ENCODE peak calls at places on chromosomes 3 and 15, in six cellular contexts. One of them, this sample, is unnamed. For H3K36me3, the result is how much of the 10 kb centered on the place peaks cover.

GRCh38 chr3:129061077-129061887 is 703 bp downstream of the GP9 start:
- DNase-seq in endothelial cell of umbilical vein: no peak
- DNase-seq in GM23248: no peak
- DNase-seq in neural progenitor cell: no peak
- DNase-seq in mesendoderm: no peak
- DNase-seq in mesenchymal stem cell: no peak
- DNase-seq in this sample: no peak

GRCh38 chr15:75694241-75695182 is 18.1 kb downstream of the CSPG4 start:
- DNase-seq in neural progenitor cell: peak
- DNase-seq in GM23248: peak
- DNase-seq in endothelial cell of umbilical vein: peak
- DNase-seq in mesendoderm: peak
- DNase-seq in mesenchymal stem cell: peak
- DNase-seq in this sample: peak

GRCh38 chr15:88906130-88906529 is 7.0 kb downstream of the MFGE8 start:
- DNase-seq in GM23248: no peak
- DNase-seq in neural progenitor cell: no peak
- DNase-seq in mesendoderm: no peak
- DNase-seq in endothelial cell of umbilical vein: no peak
- DNase-seq in mesenchymal stem cell: no peak
- DNase-seq in this sample: no peak

GRCh38 chr15:65408370-65409283 is 14.1 kb downstream of the IGDCC4 start:
- DNase-seq in endothelial cell of umbilical vein: peak
- DNase-seq in mesendoderm: no peak
- DNase-seq in GM23248: no peak
- DNase-seq in neural progenitor cell: no peak
- DNase-seq in mesenchymal stem cell: peak
- DNase-seq in this sample: no peak

GRCh38 chr3:110341047-110341446 is 730.6 kb upstream of the NECTIN3 start:
- DNase-seq in mesendoderm: no peak
- DNase-seq in GM23248: peak
- DNase-seq in neural progenitor cell: no peak
- DNase-seq in mesenchymal stem cell: peak
- DNase-seq in endothelial cell of umbilical vein: no peak
- DNase-seq in this sample: peak

GRCh38 chr3:59273976-59274375 is 224.2 kb upstream of the CFAP20DC start:
- DNase-seq in GM23248: peak
- DNase-seq in mesenchymal stem cell: no peak
- DNase-seq in mesendoderm: no peak
- DNase-seq in endothelial cell of umbilical vein: no peak
- DNase-seq in neural progenitor cell: no peak
- DNase-seq in this sample: no peak

GRCh38 chr15:67201136-67201535 is 53.3 kb downstream of the AAGAB start:
- DNase-seq in endothelial cell of umbilical vein: no peak
- DNase-seq in neural progenitor cell: peak
- DNase-seq in mesendoderm: no peak
- DNase-seq in GM23248: no peak
- DNase-seq in mesenchymal stem cell: peak
- DNase-seq in this sample: no peak

GRCh38 chr3:170780471-170780870 is 89.5 kb downstream of the RPL22L1 start:
- DNase-seq in neural progenitor cell: no peak
- DNase-seq in mesenchymal stem cell: no peak
- DNase-seq in endothelial cell of umbilical vein: no peak
- DNase-seq in mesendoderm: no peak
- DNase-seq in GM23248: no peak
- DNase-seq in this sample: no peak

GRCh38 chr3:8741581-8742355 is 8.2 kb downstream of the CAV3 start:
- DNase-seq in mesenchymal stem cell: peak
- DNase-seq in endothelial cell of umbilical vein: peak
- DNase-seq in GM23248: peak
- DNase-seq in neural progenitor cell: peak
- DNase-seq in mesendoderm: peak
- DNase-seq in this sample: peak

GRCh38 chr3:72820405-72820804 is 27.8 kb downstream of the SHQ1 start:
- DNase-seq in GM23248: peak
- DNase-seq in neural progenitor cell: no peak
- DNase-seq in mesendoderm: no peak
- DNase-seq in endothelial cell of umbilical vein: peak
- DNase-seq in mesenchymal stem cell: peak
- DNase-seq in this sample: peak

GRCh38 chr3:39063143-39063542 is 11.3 kb downstream of the WDR48 start:
- DNase-seq in mesendoderm: no peak
- DNase-seq in neural progenitor cell: no peak
- DNase-seq in GM23248: no peak
- DNase-seq in mesenchymal stem cell: no peak
- DNase-seq in endothelial cell of umbilical vein: no peak
- DNase-seq in this sample: no peak

GRCh38 chr15:78360426-78360825 is 20.3 kb downstream of the CRABP1 start:
- DNase-seq in GM23248: no peak
- DNase-seq in neural progenitor cell: peak
- DNase-seq in endothelial cell of umbilical vein: no peak
- DNase-seq in mesenchymal stem cell: no peak
- DNase-seq in mesendoderm: peak
- DNase-seq in this sample: no peak

GRCh38 chr3:47004369-47005211 is 25.1 kb downstream of the NBEAL2 start:
- DNase-seq in mesenchymal stem cell: no peak
- DNase-seq in endothelial cell of umbilical vein: no peak
- DNase-seq in GM23248: no peak
- DNase-seq in neural progenitor cell: no peak
- DNase-seq in mesendoderm: no peak
- DNase-seq in this sample: no peak

GRCh38 chr15:57909388-57909787 is 156.1 kb downstream of the ALDH1A2 start:
- DNase-seq in neural progenitor cell: no peak
- DNase-seq in GM23248: no peak
- DNase-seq in mesendoderm: no peak
- DNase-seq in endothelial cell of umbilical vein: peak
- DNase-seq in mesenchymal stem cell: no peak
- DNase-seq in this sample: no peak

GRCh38 chr3:141105828-141106628 is 54.9 kb downstream of the SPSB4 start:
- DNase-seq in mesenchymal stem cell: peak
- DNase-seq in endothelial cell of umbilical vein: peak
- DNase-seq in GM23248: peak
- DNase-seq in neural progenitor cell: peak
- DNase-seq in mesendoderm: peak
- DNase-seq in this sample: peak

GRCh38 chr3:156735471-156735870 is 61.1 kb downstream of the TIPARP start:
- DNase-seq in GM23248: no peak
- DNase-seq in endothelial cell of umbilical vein: no peak
- DNase-seq in mesendoderm: no peak
- DNase-seq in neural progenitor cell: no peak
- DNase-seq in mesenchymal stem cell: no peak
- DNase-seq in this sample: no peak

GRCh38 chr3:105606052-105606451 is 239.3 kb downstream of the ALCAM start:
- DNase-seq in mesendoderm: no peak
- DNase-seq in endothelial cell of umbilical vein: no peak
- DNase-seq in neural progenitor cell: no peak
- DNase-seq in mesenchymal stem cell: peak
- DNase-seq in GM23248: peak
- DNase-seq in this sample: peak

GRCh38 chr3:49668414-49668797 is 5.7 kb upstream of the APEH start:
- DNase-seq in mesendoderm: peak
- DNase-seq in GM23248: no peak
- DNase-seq in neural progenitor cell: no peak
- DNase-seq in mesenchymal stem cell: no peak
- DNase-seq in endothelial cell of umbilical vein: no peak
- DNase-seq in this sample: no peak

GRCh38 chr3:128433630-128434185 is 33.0 kb downstream of the DNAJB8 start:
- DNase-seq in neural progenitor cell: no peak
- DNase-seq in endothelial cell of umbilical vein: no peak
- DNase-seq in mesenchymal stem cell: no peak
- DNase-seq in mesendoderm: peak
- DNase-seq in GM23248: peak
- DNase-seq in this sample: no peak

GRCh38 chr3:58173670-58174472 is 36.9 kb downstream of the DNASE1L3 start:
- DNase-seq in mesendoderm: peak
- DNase-seq in mesenchymal stem cell: no peak
- DNase-seq in neural progenitor cell: peak
- DNase-seq in endothelial cell of umbilical vein: peak
- DNase-seq in GM23248: no peak
- DNase-seq in this sample: no peak

GRCh38 chr3:36866358-36866757 is 78.5 kb downstream of the TRANK1 start:
- DNase-seq in mesenchymal stem cell: peak
- DNase-seq in mesendoderm: no peak
- DNase-seq in endothelial cell of umbilical vein: no peak
- DNase-seq in neural progenitor cell: no peak
- DNase-seq in GM23248: no peak
- DNase-seq in this sample: peak

GRCh38 chr3:193470710-193471109 is 84.0 kb downstream of the ATP13A4 start:
- DNase-seq in mesenchymal stem cell: no peak
- DNase-seq in mesendoderm: no peak
- DNase-seq in endothelial cell of umbilical vein: no peak
- DNase-seq in neural progenitor cell: no peak
- DNase-seq in GM23248: no peak
- DNase-seq in this sample: no peak

GRCh38 chr3:57592306-57592705 is 4.8 kb downstream of the ARF4 start:
- DNase-seq in endothelial cell of umbilical vein: no peak
- DNase-seq in mesenchymal stem cell: no peak
- DNase-seq in neural progenitor cell: no peak
- DNase-seq in GM23248: peak
- DNase-seq in mesendoderm: no peak
- DNase-seq in this sample: no peak

GRCh38 chr3:107846282-107846852 is 244.5 kb downstream of the CD47 start:
- DNase-seq in neural progenitor cell: peak
- DNase-seq in endothelial cell of umbilical vein: peak
- DNase-seq in GM23248: peak
- DNase-seq in mesenchymal stem cell: peak
- DNase-seq in mesendoderm: peak
- DNase-seq in this sample: peak

GRCh38 chr3:14424711-14425573 is 22.5 kb downstream of the SLC6A6 start:
- DNase-seq in mesenchymal stem cell: peak
- DNase-seq in GM23248: no peak
- DNase-seq in neural progenitor cell: no peak
- DNase-seq in mesendoderm: peak
- DNase-seq in endothelial cell of umbilical vein: no peak
- DNase-seq in this sample: peak

GRCh38 chr3:127396473-127396872 is 108.6 kb upstream of the PRR20G start:
- DNase-seq in mesendoderm: peak
- DNase-seq in GM23248: no peak
- DNase-seq in endothelial cell of umbilical vein: no peak
- DNase-seq in mesenchymal stem cell: no peak
- DNase-seq in neural progenitor cell: peak
- DNase-seq in this sample: no peak
- H3K4me2 ChIP-seq in mesendoderm: no peak
- H3K4me2 ChIP-seq in GM23248: no peak
- H3K4me2 ChIP-seq in endothelial cell of umbilical vein: no peak
- H3K4me2 ChIP-seq in mesenchymal stem cell: no peak
- H3K4me2 ChIP-seq in neural progenitor cell: peak
- H3K4me2 ChIP-seq in this sample: no peak

GRCh38 chr3:42209917-42210316 is 56.1 kb downstream of the CCK start:
- DNase-seq in mesenchymal stem cell: no peak
- DNase-seq in GM23248: no peak
- DNase-seq in neural progenitor cell: no peak
- DNase-seq in endothelial cell of umbilical vein: no peak
- DNase-seq in mesendoderm: no peak
- DNase-seq in this sample: no peak

GRCh38 chr3:42202239-42202865 is 63.6 kb downstream of the CCK start:
- DNase-seq in mesendoderm: no peak
- DNase-seq in neural progenitor cell: no peak
- DNase-seq in endothelial cell of umbilical vein: no peak
- DNase-seq in GM23248: no peak
- DNase-seq in mesenchymal stem cell: no peak
- DNase-seq in this sample: no peak

GRCh38 chr3:42210731-42211130 is 55.3 kb downstream of the CCK start:
- DNase-seq in endothelial cell of umbilical vein: no peak
- DNase-seq in neural progenitor cell: peak
- DNase-seq in GM23248: no peak
- DNase-seq in mesendoderm: peak
- DNase-seq in mesenchymal stem cell: no peak
- DNase-seq in this sample: no peak

GRCh38 chr3:42204867-42205599 is 61.0 kb downstream of the CCK start:
- DNase-seq in mesendoderm: no peak
- DNase-seq in neural progenitor cell: no peak
- DNase-seq in GM23248: no peak
- DNase-seq in mesenchymal stem cell: no peak
- DNase-seq in endothelial cell of umbilical vein: no peak
- DNase-seq in this sample: no peak

GRCh38 chr3:42205800-42206514 is 60.0 kb downstream of the CCK start:
- DNase-seq in neural progenitor cell: no peak
- DNase-seq in GM23248: no peak
- DNase-seq in mesenchymal stem cell: no peak
- DNase-seq in endothelial cell of umbilical vein: no peak
- DNase-seq in mesendoderm: no peak
- DNase-seq in this sample: no peak
- H3K36me3 ChIP-seq in neural progenitor cell: under half
- H3K36me3 ChIP-seq in GM23248: under half
- H3K36me3 ChIP-seq in mesenchymal stem cell: half or more
- H3K36me3 ChIP-seq in endothelial cell of umbilical vein: under half
- H3K36me3 ChIP-seq in mesendoderm: under half
- H3K36me3 ChIP-seq in this sample: under half

GRCh38 chr15:70853270-70853854 is 595 bp downstream of the LARP6 start:
- DNase-seq in neural progenitor cell: peak
- DNase-seq in mesenchymal stem cell: peak
- DNase-seq in GM23248: peak
- DNase-seq in endothelial cell of umbilical vein: peak
- DNase-seq in mesendoderm: peak
- DNase-seq in this sample: peak

GRCh38 chr15:70853855-70854668 is at the start of gene LARP6:
- DNase-seq in endothelial cell of umbilical vein: peak
- DNase-seq in GM23248: peak
- DNase-seq in mesenchymal stem cell: peak
- DNase-seq in neural progenitor cell: peak
- DNase-seq in mesendoderm: peak
- DNase-seq in this sample: peak

GRCh38 chr15:70854669-70854976 is 666 bp upstream of the LARP6 start:
- DNase-seq in mesenchymal stem cell: peak
- DNase-seq in endothelial cell of umbilical vein: peak
- DNase-seq in mesendoderm: peak
- DNase-seq in neural progenitor cell: no peak
- DNase-seq in GM23248: peak
- DNase-seq in this sample: peak

GRCh38 chr15:70851889-70852288 is 2.1 kb downstream of the LARP6 start:
- DNase-seq in GM23248: no peak
- DNase-seq in mesendoderm: no peak
- DNase-seq in endothelial cell of umbilical vein: no peak
- DNase-seq in neural progenitor cell: no peak
- DNase-seq in mesenchymal stem cell: no peak
- DNase-seq in this sample: no peak

GRCh38 chr15:70852501-70853269 is 1.3 kb downstream of the LARP6 start:
- DNase-seq in GM23248: peak
- DNase-seq in neural progenitor cell: no peak
- DNase-seq in mesenchymal stem cell: peak
- DNase-seq in mesendoderm: no peak
- DNase-seq in endothelial cell of umbilical vein: peak
- DNase-seq in this sample: peak
- H3K9ac ChIP-seq in GM23248: peak
- H3K9ac ChIP-seq in neural progenitor cell: no peak
- H3K9ac ChIP-seq in mesenchymal stem cell: peak
- H3K9ac ChIP-seq in mesendoderm: peak
- H3K9ac ChIP-seq in endothelial cell of umbilical vein: peak
- H3K9ac ChIP-seq in this sample: peak

DNA sequence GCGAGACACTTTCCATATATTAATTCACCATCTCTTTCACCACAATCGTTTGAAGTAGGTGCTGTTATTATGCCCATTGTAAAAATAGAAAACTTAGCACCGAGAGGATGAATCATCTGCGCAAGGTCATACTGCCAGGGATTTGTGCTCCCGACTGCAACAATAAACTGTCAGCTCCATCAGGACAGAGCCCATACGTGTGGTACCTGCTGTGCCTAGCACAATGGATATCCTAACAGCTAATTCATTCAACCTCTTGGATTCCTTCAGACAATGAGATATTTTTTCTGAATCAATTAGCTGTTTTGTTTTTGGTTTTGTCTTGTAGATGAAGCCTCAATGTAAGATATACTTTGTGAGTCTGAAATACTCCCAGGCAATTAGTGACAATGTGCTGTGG is 32.3 kb upstream of the PROK2 start:
- DNase-seq in mesendoderm: peak
- DNase-seq in GM23248: no peak
- DNase-seq in mesenchymal stem cell: no peak
- DNase-seq in endothelial cell of umbilical vein: no peak
- DNase-seq in neural progenitor cell: peak
- DNase-seq in this sample: no peak
- H3K4me2 ChIP-seq in mesendoderm: no peak
- H3K4me2 ChIP-seq in GM23248: no peak
- H3K4me2 ChIP-seq in mesenchymal stem cell: no peak
- H3K4me2 ChIP-seq in endothelial cell of umbilical vein: no peak
- H3K4me2 ChIP-seq in neural progenitor cell: peak
- H3K4me2 ChIP-seq in this sample: no peak